ENCODE peak calls at places on chromosome 21, in ten cellular contexts. One of them, this sample, is unnamed.

GRCh38 chr21:32403201-32403701 is 9.3 kb upstream of the EVA1C start:
- DNase-seq in mesothelial cell of epicardium: peak; percentile 61
- DNase-seq in GM20000: peak; percentile 63
- DNase-seq in astrocyte of the cerebellum: no peak
- DNase-seq in fibroblast of mammary gland: peak; percentile 73
- DNase-seq in lower leg skin: peak; percentile 56
- DNase-seq in WTC11: peak; percentile 58
- DNase-seq in fibroblast of lung: peak; percentile 57
- DNase-seq in D721Med: no peak
- DNase-seq in nephron progenitor cell: peak; percentile 57
- DNase-seq in this sample: peak; percentile 67

GRCh38 chr21:34184232-34184631 is 110.9 kb downstream of the MRPS6 start:
- DNase-seq in GM20000: no peak
- DNase-seq in lower leg skin: no peak
- DNase-seq in astrocyte of the cerebellum: no peak
- DNase-seq in nephron progenitor cell: no peak
- DNase-seq in mesothelial cell of epicardium: no peak
- DNase-seq in D721Med: no peak
- DNase-seq in fibroblast of lung: no peak
- DNase-seq in WTC11: no peak
- DNase-seq in fibroblast of mammary gland: no peak
- DNase-seq in this sample: no peak

GRCh38 chr21:36858320-36858957 is 108.0 kb downstream of the HLCS start:
- DNase-seq in astrocyte of the cerebellum: no peak
- DNase-seq in GM20000: no peak
- DNase-seq in fibroblast of lung: no peak
- DNase-seq in WTC11: no peak
- DNase-seq in mesothelial cell of epicardium: no peak
- DNase-seq in D721Med: no peak
- DNase-seq in nephron progenitor cell: no peak
- DNase-seq in fibroblast of mammary gland: no peak
- DNase-seq in lower leg skin: no peak
- DNase-seq in this sample: no peak

GRCh38 chr21:17402885-17403477 is 109.9 kb upstream of the CXADR start:
- DNase-seq in D721Med: no peak
- DNase-seq in nephron progenitor cell: no peak
- DNase-seq in WTC11: no peak
- DNase-seq in fibroblast of lung: peak; percentile 66
- DNase-seq in GM20000: no peak
- DNase-seq in mesothelial cell of epicardium: no peak
- DNase-seq in astrocyte of the cerebellum: no peak
- DNase-seq in lower leg skin: no peak
- DNase-seq in fibroblast of mammary gland: peak; percentile 89
- DNase-seq in this sample: no peak

GRCh38 chr21:36499578-36500471 is 19.9 kb upstream of the CLDN14 start:
- DNase-seq in lower leg skin: peak; percentile 19
- DNase-seq in nephron progenitor cell: no peak
- DNase-seq in astrocyte of the cerebellum: no peak
- DNase-seq in mesothelial cell of epicardium: no peak
- DNase-seq in GM20000: no peak
- DNase-seq in D721Med: no peak
- DNase-seq in WTC11: no peak
- DNase-seq in fibroblast of lung: peak; percentile 45
- DNase-seq in fibroblast of mammary gland: peak; percentile 47
- DNase-seq in this sample: no peak

GRCh38 chr21:38448619-38449186 is 49.6 kb downstream of the ERG start:
- DNase-seq in mesothelial cell of epicardium: no peak
- DNase-seq in lower leg skin: no peak
- DNase-seq in GM20000: no peak
- DNase-seq in WTC11: peak; percentile 34
- DNase-seq in astrocyte of the cerebellum: no peak
- DNase-seq in fibroblast of mammary gland: no peak
- DNase-seq in D721Med: no peak
- DNase-seq in nephron progenitor cell: no peak
- DNase-seq in fibroblast of lung: no peak
- DNase-seq in this sample: no peak

GRCh38 chr21:31675332-31675731 is 15.8 kb downstream of the SOD1 start:
- DNase-seq in nephron progenitor cell: no peak
- DNase-seq in mesothelial cell of epicardium: no peak
- DNase-seq in WTC11: no peak
- DNase-seq in fibroblast of mammary gland: no peak
- DNase-seq in astrocyte of the cerebellum: no peak
- DNase-seq in D721Med: no peak
- DNase-seq in GM20000: no peak
- DNase-seq in lower leg skin: no peak
- DNase-seq in fibroblast of lung: no peak
- DNase-seq in this sample: no peak

GRCh38 chr21:39633770-39634181 is 21.0 kb downstream of the B3GALT5 start:
- DNase-seq in lower leg skin: no peak
- DNase-seq in mesothelial cell of epicardium: no peak
- DNase-seq in D721Med: no peak
- DNase-seq in GM20000: no peak
- DNase-seq in fibroblast of lung: peak; percentile 99
- DNase-seq in astrocyte of the cerebellum: peak; percentile 93
- DNase-seq in WTC11: no peak
- DNase-seq in fibroblast of mammary gland: peak; percentile 92
- DNase-seq in nephron progenitor cell: no peak
- DNase-seq in this sample: no peak

GRCh38 chr21:39313042-39313456 is 383 bp downstream of the BRWD1 start:
- DNase-seq in astrocyte of the cerebellum: no peak
- DNase-seq in lower leg skin: peak; percentile 28
- DNase-seq in fibroblast of mammary gland: no peak
- DNase-seq in GM20000: no peak
- DNase-seq in D721Med: no peak
- DNase-seq in nephron progenitor cell: peak; percentile 47
- DNase-seq in fibroblast of lung: peak; percentile 11
- DNase-seq in WTC11: peak; percentile 40
- DNase-seq in mesothelial cell of epicardium: peak; percentile 55
- DNase-seq in this sample: no peak

GRCh38 chr21:31554511-31555022 is 104.9 kb upstream of the SOD1 start:
- DNase-seq in nephron progenitor cell: no peak
- DNase-seq in astrocyte of the cerebellum: peak; percentile 36
- DNase-seq in lower leg skin: no peak
- DNase-seq in D721Med: no peak
- DNase-seq in fibroblast of mammary gland: peak; percentile 21
- DNase-seq in GM20000: peak; percentile 75
- DNase-seq in WTC11: no peak
- DNase-seq in mesothelial cell of epicardium: no peak
- DNase-seq in fibroblast of lung: peak; percentile 86
- DNase-seq in this sample: peak; percentile 22

GRCh38 chr21:38244885-38245869 is 11.6 kb upstream of the KCNJ15 start:
- DNase-seq in fibroblast of mammary gland: peak; percentile 100
- DNase-seq in WTC11: no peak
- DNase-seq in GM20000: peak; percentile 51
- DNase-seq in D721Med: no peak
- DNase-seq in lower leg skin: no peak
- DNase-seq in fibroblast of lung: peak; percentile 100
- DNase-seq in mesothelial cell of epicardium: no peak
- DNase-seq in astrocyte of the cerebellum: peak; percentile 99
- DNase-seq in nephron progenitor cell: no peak
- DNase-seq in this sample: no peak

GRCh38 chr21:30984897-30985296 is 53.4 kb downstream of the KRTAP19-8 start:
- DNase-seq in nephron progenitor cell: no peak
- DNase-seq in astrocyte of the cerebellum: no peak
- DNase-seq in GM20000: no peak
- DNase-seq in lower leg skin: no peak
- DNase-seq in fibroblast of lung: no peak
- DNase-seq in mesothelial cell of epicardium: no peak
- DNase-seq in WTC11: no peak
- DNase-seq in D721Med: no peak
- DNase-seq in fibroblast of mammary gland: no peak
- DNase-seq in this sample: no peak

GRCh38 chr21:41228006-41228370 is 60.0 kb downstream of the BACE2 start:
- DNase-seq in mesothelial cell of epicardium: no peak
- DNase-seq in astrocyte of the cerebellum: no peak
- DNase-seq in GM20000: no peak
- DNase-seq in lower leg skin: no peak
- DNase-seq in WTC11: no peak
- DNase-seq in fibroblast of lung: no peak
- DNase-seq in fibroblast of mammary gland: no peak
- DNase-seq in D721Med: no peak
- DNase-seq in nephron progenitor cell: no peak
- DNase-seq in this sample: no peak

GRCh38 chr21:32256873-32257620 is 21.8 kb downstream of the MIS18A start:
- DNase-seq in nephron progenitor cell: peak; percentile 14
- DNase-seq in fibroblast of lung: peak; percentile 86
- DNase-seq in astrocyte of the cerebellum: peak; percentile 91
- DNase-seq in GM20000: no peak
- DNase-seq in lower leg skin: peak; percentile 82
- DNase-seq in D721Med: no peak
- DNase-seq in WTC11: no peak
- DNase-seq in fibroblast of mammary gland: peak; percentile 90
- DNase-seq in mesothelial cell of epicardium: peak; percentile 65
- DNase-seq in this sample: no peak

GRCh38 chr21:33124879-33125278 is 54.9 kb downstream of the OLIG1 start:
- DNase-seq in fibroblast of lung: no peak
- DNase-seq in astrocyte of the cerebellum: no peak
- DNase-seq in nephron progenitor cell: no peak
- DNase-seq in GM20000: no peak
- DNase-seq in D721Med: no peak
- DNase-seq in WTC11: no peak
- DNase-seq in fibroblast of mammary gland: no peak
- DNase-seq in mesothelial cell of epicardium: no peak
- DNase-seq in lower leg skin: no peak
- DNase-seq in this sample: no peak

GRCh38 chr21:42513985-42514882 is 582 bp downstream of the SLC37A1 start:
- DNase-seq in astrocyte of the cerebellum: no peak
- DNase-seq in D721Med: no peak
- DNase-seq in WTC11: peak; percentile 71
- DNase-seq in mesothelial cell of epicardium: peak; percentile 57
- DNase-seq in fibroblast of mammary gland: no peak
- DNase-seq in fibroblast of lung: peak; percentile 24
- DNase-seq in nephron progenitor cell: peak; percentile 60
- DNase-seq in lower leg skin: no peak
- DNase-seq in GM20000: peak; percentile 83
- DNase-seq in this sample: peak; percentile 39

GRCh38 chr21:43603641-43604504 is 55.4 kb downstream of the HSF2BP start:
- DNase-seq in astrocyte of the cerebellum: no peak
- DNase-seq in fibroblast of mammary gland: peak; percentile 92
- DNase-seq in GM20000: no peak
- DNase-seq in mesothelial cell of epicardium: no peak
- DNase-seq in D721Med: no peak
- DNase-seq in lower leg skin: no peak
- DNase-seq in fibroblast of lung: peak; percentile 71
- DNase-seq in nephron progenitor cell: no peak
- DNase-seq in WTC11: no peak
- DNase-seq in this sample: no peak

GRCh38 chr21:37592496-37592895 is 225.9 kb downstream of the DYRK1A start:
- DNase-seq in fibroblast of lung: no peak
- DNase-seq in lower leg skin: no peak
- DNase-seq in D721Med: no peak
- DNase-seq in mesothelial cell of epicardium: no peak
- DNase-seq in nephron progenitor cell: no peak
- DNase-seq in fibroblast of mammary gland: no peak
- DNase-seq in astrocyte of the cerebellum: no peak
- DNase-seq in WTC11: no peak
- DNase-seq in GM20000: no peak
- DNase-seq in this sample: no peak

GRCh38 chr21:35204850-35205564 is 155.9 kb upstream of the RUNX1 start:
- DNase-seq in mesothelial cell of epicardium: peak; percentile 56
- DNase-seq in WTC11: no peak
- DNase-seq in fibroblast of lung: peak; percentile 97
- DNase-seq in astrocyte of the cerebellum: no peak
- DNase-seq in lower leg skin: peak; percentile 19
- DNase-seq in fibroblast of mammary gland: peak; percentile 95
- DNase-seq in D721Med: no peak
- DNase-seq in nephron progenitor cell: no peak
- DNase-seq in GM20000: peak; percentile 24
- DNase-seq in this sample: no peak
- TF ChIP-seq CTCF in mesothelial cell of epicardium: no peak
- TF ChIP-seq CTCF in WTC11: no peak
- TF ChIP-seq CTCF in fibroblast of lung: peak; percentile 23
- TF ChIP-seq CTCF in astrocyte of the cerebellum: no peak
- TF ChIP-seq CTCF in lower leg skin: no peak
- TF ChIP-seq CTCF in fibroblast of mammary gland: peak; percentile 16
- TF ChIP-seq CTCF in D721Med: no peak
- TF ChIP-seq CTCF in nephron progenitor cell: no peak
- TF ChIP-seq CTCF in GM20000: no peak
- TF ChIP-seq CTCF in this sample: no peak

GRCh38 chr21:15729674-15730483 is at the start of gene USP25:
- DNase-seq in astrocyte of the cerebellum: no peak
- DNase-seq in WTC11: peak; percentile 84
- DNase-seq in nephron progenitor cell: peak; percentile 89
- DNase-seq in mesothelial cell of epicardium: peak; percentile 71
- DNase-seq in fibroblast of mammary gland: peak; percentile 57
- DNase-seq in lower leg skin: peak; percentile 89
- DNase-seq in D721Med: peak; percentile 56
- DNase-seq in fibroblast of lung: peak; percentile 67
- DNase-seq in GM20000: peak; percentile 99
- DNase-seq in this sample: peak; percentile 74
- TF ChIP-seq CTCF in astrocyte of the cerebellum: no peak
- TF ChIP-seq CTCF in WTC11: no peak
- TF ChIP-seq CTCF in nephron progenitor cell: no peak
- TF ChIP-seq CTCF in mesothelial cell of epicardium: no peak
- TF ChIP-seq CTCF in fibroblast of mammary gland: no peak
- TF ChIP-seq CTCF in lower leg skin: no peak
- TF ChIP-seq CTCF in D721Med: peak; percentile 15
- TF ChIP-seq CTCF in fibroblast of lung: no peak
- TF ChIP-seq CTCF in GM20000: peak; percentile 22
- TF ChIP-seq CTCF in this sample: peak; percentile 31

DNA sequence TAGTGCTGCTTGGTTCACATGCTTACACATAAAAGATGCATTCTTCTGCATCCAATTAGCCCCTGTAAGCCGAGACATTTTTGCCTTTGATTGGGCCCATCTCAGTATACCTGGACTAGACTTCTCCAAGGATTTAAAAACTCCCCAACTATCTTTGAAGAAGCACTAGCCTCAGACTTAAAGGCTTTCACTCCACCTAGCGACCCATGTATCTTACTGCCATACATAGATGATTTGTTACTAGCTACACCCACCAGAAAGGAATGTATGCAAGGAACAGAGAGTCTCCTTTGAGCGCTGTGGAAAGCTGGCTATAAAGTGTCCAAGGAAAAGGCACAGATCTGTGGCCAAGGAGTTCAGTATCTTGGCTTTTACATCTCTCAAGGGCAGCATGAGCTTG is 91.7 kb downstream of the LIPI start:
- DNase-seq in nephron progenitor cell: no peak
- DNase-seq in fibroblast of mammary gland: no peak
- DNase-seq in fibroblast of lung: no peak
- DNase-seq in D721Med: no peak
- DNase-seq in astrocyte of the cerebellum: no peak
- DNase-seq in GM20000: no peak
- DNase-seq in lower leg skin: no peak
- DNase-seq in WTC11: no peak
- DNase-seq in mesothelial cell of epicardium: no peak
- DNase-seq in this sample: no peak
- TF ChIP-seq CTCF in nephron progenitor cell: no peak
- TF ChIP-seq CTCF in fibroblast of mammary gland: no peak
- TF ChIP-seq CTCF in fibroblast of lung: no peak
- TF ChIP-seq CTCF in D721Med: no peak
- TF ChIP-seq CTCF in astrocyte of the cerebellum: no peak
- TF ChIP-seq CTCF in GM20000: no peak
- TF ChIP-seq CTCF in lower leg skin: no peak
- TF ChIP-seq CTCF in WTC11: no peak
- TF ChIP-seq CTCF in mesothelial cell of epicardium: no peak
- TF ChIP-seq CTCF in this sample: no peak

DNA sequence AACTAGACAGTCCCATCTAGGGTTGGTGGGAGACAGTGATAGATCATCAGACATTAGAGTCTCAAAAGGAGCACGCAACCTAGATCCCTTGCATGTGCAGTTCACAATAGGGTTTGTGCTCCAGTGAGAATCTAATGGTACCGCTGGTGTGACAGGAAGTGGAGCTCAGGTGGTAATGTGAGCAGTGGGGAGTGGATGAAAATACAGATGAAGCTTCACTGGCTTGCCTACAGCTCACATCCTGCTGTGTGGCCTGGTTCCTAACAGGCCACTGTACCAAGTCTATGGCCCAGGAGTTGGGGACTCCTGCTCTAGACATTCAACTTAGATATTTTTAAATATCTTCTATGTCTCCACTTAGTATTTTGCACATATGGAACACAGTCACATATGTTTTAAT is 231.1 kb upstream of the NRIP1 start:
- DNase-seq in lower leg skin: no peak
- DNase-seq in mesothelial cell of epicardium: no peak
- DNase-seq in nephron progenitor cell: no peak
- DNase-seq in fibroblast of lung: no peak
- DNase-seq in astrocyte of the cerebellum: no peak
- DNase-seq in fibroblast of mammary gland: no peak
- DNase-seq in D721Med: no peak
- DNase-seq in GM20000: no peak
- DNase-seq in WTC11: no peak
- DNase-seq in this sample: no peak
- TF ChIP-seq CTCF in lower leg skin: no peak
- TF ChIP-seq CTCF in mesothelial cell of epicardium: no peak
- TF ChIP-seq CTCF in nephron progenitor cell: no peak
- TF ChIP-seq CTCF in fibroblast of lung: no peak
- TF ChIP-seq CTCF in astrocyte of the cerebellum: no peak
- TF ChIP-seq CTCF in fibroblast of mammary gland: no peak
- TF ChIP-seq CTCF in D721Med: no peak
- TF ChIP-seq CTCF in GM20000: no peak
- TF ChIP-seq CTCF in WTC11: no peak
- TF ChIP-seq CTCF in this sample: no peak